ENCODE peak calls at places on chromosomes 2 and 18, in nine cellular contexts. M is cardiac fibroblast, Z is right lobe of liver, W is right atrium auricular region, O is Calu3, H is lower lobe of right lung, L is RWPE1, F is HFFc6, X is ascending aorta. K is an unnamed sample.

GRCh38 chr2:102103992-102104871 is 38.3 kb upstream of the IL1R1 start:
- DNase-seq in X (peak; percentile 92), W (peak; percentile 92), M (peak; percentile 99), Z (peak; percentile 63), L (peak; percentile 22), H (peak; percentile 72), O (peak; percentile 22), F (peak; percentile 86), K (peak; percentile 36)

GRCh38 chr2:10007921-10008808 is 35.2 kb upstream of the KLF11 start:
- DNase-seq in L (no peak), M (no peak), H (peak; percentile 36), O (no peak), F (no peak), X (no peak), Z (no peak), W (no peak), K (no peak)

GRCh38 chr2:189517847-189518535 is 62.6 kb downstream of the SLC40A1 start:
- DNase-seq in O (no peak), Z (no peak), X (no peak), W (no peak), F (no peak), L (no peak), H (no peak), M (peak; percentile 48), K (no peak)

GRCh38 chr18:62434798-62435197 is 88.0 kb upstream of the ZCCHC2 start:
- DNase-seq in Z (no peak), H (no peak), O (no peak), F (no peak), X (peak; percentile 1), L (no peak), M (no peak), W (no peak), K (no peak)

GRCh38 chr2:64488050-64488974 is 34.4 kb downstream of the LGALSL start:
- DNase-seq in X (peak; percentile 72), O (peak; percentile 83), Z (peak; percentile 66), F (peak; percentile 28), M (peak; percentile 70), L (peak; percentile 69), W (peak; percentile 79), H (peak; percentile 77), K (peak; percentile 71)

GRCh38 chr18:57802869-57803118 is 321 bp downstream of the ATP8B1 start:
- DNase-seq in F (no peak), X (no peak), L (no peak), H (no peak), Z (no peak), W (no peak), M (no peak), O (no peak), K (peak; percentile 24)

GRCh38 chr2:226579519-226579918 is 220.1 kb downstream of the IRS1 start:
- DNase-seq in X (no peak), M (no peak), H (no peak), W (no peak), O (no peak), F (peak; percentile 19), L (no peak), Z (no peak), K (no peak)

GRCh38 chr2:134258684-134259408 is 5.0 kb downstream of the MGAT5 start:
- DNase-seq in W (no peak), O (no peak), F (no peak), X (no peak), Z (no peak), L (no peak), H (no peak), M (no peak), K (no peak)

GRCh38 chr18:23377669-23378469 is 75.2 kb upstream of the RIOK3 start:
- DNase-seq in M (peak; percentile 84), X (no peak), W (no peak), Z (no peak), F (peak; percentile 78), H (no peak), L (peak; percentile 63), O (no peak), K (peak; percentile 56)

GRCh38 chr18:62757399-62758010 is 42.2 kb downstream of the PHLPP1 start:
- DNase-seq in X (no peak), F (no peak), M (no peak), H (no peak), O (peak; percentile 44), Z (no peak), W (no peak), L (no peak), K (no peak)

GRCh38 chr2:10536569-10537133 is 88.5 kb upstream of the ODC1 start:
- DNase-seq in O (no peak), X (no peak), L (no peak), H (no peak), W (no peak), M (no peak), F (no peak), Z (peak; percentile 14), K (no peak)

GRCh38 chr2:219001577-219002394 is 8.6 kb upstream of the CRYBA2 start:
- DNase-seq in X (no peak), O (peak; percentile 59), H (peak; percentile 92), Z (peak; percentile 97), W (no peak), F (no peak), L (peak; percentile 65), M (no peak), K (peak; percentile 70)

GRCh38 chr2:101976887-101977286 is 14.9 kb upstream of the IL1R2 start:
- DNase-seq in F (no peak), Z (no peak), L (no peak), W (no peak), H (no peak), X (no peak), O (no peak), M (peak; percentile 11), K (no peak)

GRCh38 chr18:46623541-46623940 is 33.5 kb downstream of the LOXHD1 start:
- DNase-seq in Z (no peak), L (no peak), X (no peak), F (no peak), M (peak; percentile 7), W (peak; percentile 52), H (no peak), O (no peak), K (no peak)

DNA sequence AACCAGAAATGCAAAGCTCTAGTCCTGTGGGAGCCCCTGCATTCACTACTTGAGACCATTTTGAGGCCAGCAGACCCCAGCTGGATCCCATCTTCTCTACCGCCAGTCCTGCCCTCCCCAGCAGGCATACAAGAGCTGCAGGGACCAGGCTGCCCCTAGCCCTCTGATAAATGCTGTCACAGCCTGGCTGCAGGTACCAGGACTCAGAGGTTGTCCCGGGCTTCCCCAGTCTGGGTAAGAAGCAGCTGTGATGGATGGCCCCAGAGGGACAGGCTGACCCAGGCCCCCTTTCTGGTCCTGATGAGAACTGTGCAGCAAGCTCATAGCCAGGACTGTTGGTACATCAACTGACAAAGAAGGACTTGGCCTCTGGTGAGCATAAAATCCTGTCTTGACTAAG is 132.9 kb upstream of the APCDD1 start:
- DNase-seq in M (no peak), L (no peak), W (no peak), F (no peak), O (no peak), Z (no peak), X (no peak), H (no peak), K (no peak)
- TF ChIP-seq CTCF in M (no peak), L (no peak), W (no peak), F (no peak), O (no peak), Z (no peak), X (no peak), H (no peak), K (no peak)

GRCh38 chr18:52343138-52343537 is 3.1 kb downstream of the DCC start:
- DNase-seq in O (no peak), W (no peak), X (no peak), Z (no peak), F (no peak), M (no peak), H (no peak), L (no peak), K (no peak)

GRCh38 chr18:52352920-52353319 is 12.9 kb downstream of the DCC start:
- DNase-seq in F (no peak), W (no peak), M (no peak), X (no peak), L (no peak), Z (no peak), O (no peak), H (no peak), K (no peak)

GRCh38 chr18:52345428-52345827 is 5.4 kb downstream of the DCC start:
- DNase-seq in F (no peak), M (no peak), Z (no peak), H (no peak), X (no peak), O (no peak), L (no peak), W (no peak), K (no peak)

GRCh38 chr18:52343731-52344340 is 3.8 kb downstream of the DCC start:
- DNase-seq in L (no peak), X (no peak), M (no peak), F (no peak), H (no peak), Z (no peak), O (no peak), W (no peak), K (no peak)

DNA sequence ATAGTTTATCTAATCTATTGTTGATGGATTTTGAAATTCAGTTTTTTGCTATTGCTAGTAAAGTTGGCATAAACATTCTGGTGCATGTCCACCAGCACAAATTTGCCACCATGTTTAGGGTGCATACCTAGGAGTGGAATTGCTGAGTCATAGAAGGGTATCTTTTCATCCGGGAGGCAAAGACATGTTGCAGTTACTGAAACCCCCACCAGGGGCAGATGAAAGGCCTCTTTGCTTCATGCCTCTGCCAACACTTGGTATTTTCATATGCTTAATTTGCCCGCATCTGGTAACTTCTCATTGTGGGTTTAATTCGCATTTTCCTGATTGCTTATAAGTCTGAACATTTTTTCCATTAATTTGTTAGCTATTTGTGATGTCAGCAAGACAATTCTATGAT is 8.2 kb downstream of the DCC start:
- DNase-seq in L (peak; percentile 17), X (no peak), H (no peak), W (no peak), M (no peak), Z (no peak), F (no peak), O (peak; percentile 37), K (no peak)
- TF ChIP-seq CTCF in L (no peak), X (no peak), H (no peak), W (no peak), M (peak; percentile 31), Z (no peak), F (peak; percentile 50), O (peak; percentile 48), K (peak; percentile 0)

GRCh38 chr2:8678731-8679566 is 2.9 kb upstream of the ID2 start:
- DNase-seq in L (peak; percentile 89), Z (peak; percentile 97), M (peak; percentile 96), H (peak; percentile 97), O (peak; percentile 94), F (peak; percentile 93), X (peak; percentile 98), W (peak; percentile 96), K (peak; percentile 97)
- TF ChIP-seq CTCF in L (no peak), Z (peak; percentile 2), M (no peak), H (no peak), O (no peak), F (peak; percentile 41), X (peak; percentile 13), W (no peak), K (no peak)

GRCh38 chr2:192379736-192380135 is 185.0 kb upstream of the TMEFF2 start:
- DNase-seq in F (no peak), W (no peak), X (no peak), M (no peak), L (no peak), Z (no peak), O (no peak), H (no peak), K (no peak)
- TF ChIP-seq CTCF in F (no peak), W (no peak), X (no peak), M (no peak), L (no peak), Z (no peak), O (no peak), H (no peak), K (no peak)